ENCODE peak calls at places on chromosomes 12 and 14, in four cellular contexts. N is heart right ventricle, U is AG04449, I is endothelial cell. E is an unnamed sample.

GRCh38 chr14:77457115-77457521 is 283 bp downstream of the VIPAS39 start:
- DNase-seq in N (no peak), U (no peak), I (no peak), E (no peak)

GRCh38 chr12:122893208-122894151 is 2.4 kb downstream of the VPS37B start:
- DNase-seq in N (no peak), U (no peak), I (no peak), E (no peak)

GRCh38 chr14:104277416-104278213 is 139.2 kb downstream of the KIF26A start:
- DNase-seq in N (no peak), U (no peak), I (no peak), E (no peak)

GRCh38 chr14:61475316-61475715 is 153.9 kb downstream of the PRKCH start:
- DNase-seq in N (peak), U (no peak), I (no peak), E (no peak)

GRCh38 chr14:35944847-35945246 is 118.7 kb downstream of the BRMS1L start:
- DNase-seq in N (no peak), U (no peak), I (peak), E (no peak)

GRCh38 chr14:45085004-45085403 is 1.1 kb downstream of the PRPF39 start:
- DNase-seq in N (no peak), U (no peak), I (no peak), E (no peak)

GRCh38 chr12:65941388-65941787 is 117.1 kb downstream of the HMGA2 start:
- DNase-seq in N (no peak), U (peak), I (no peak), E (peak)

GRCh38 chr12:47094804-47095203 is 15.0 kb upstream of the AMIGO2 start:
- DNase-seq in N (no peak), U (no peak), I (no peak), E (no peak)

GRCh38 chr14:61511558-61511924 is 183.8 kb upstream of the HIF1A start:
- DNase-seq in N (no peak), U (no peak), I (no peak), E (no peak)

GRCh38 chr14:63362305-63362914 is 43.7 kb upstream of the GPHB5 start:
- DNase-seq in N (no peak), U (no peak), I (no peak), E (no peak)

GRCh38 chr14:69614592-69614991 is 3.2 kb downstream of the SUSD6 start:
- DNase-seq in N (peak), U (no peak), I (no peak), E (no peak)

GRCh38 chr12:27279836-27280235 is 35.8 kb downstream of the STK38L start:
- DNase-seq in N (no peak), U (no peak), I (no peak), E (no peak)

GRCh38 chr12:126608607-126609175 is 1543.5 kb downstream of the AACS start:
- DNase-seq in N (no peak), U (no peak), I (no peak), E (no peak)

GRCh38 chr14:50068496-50068895 is 47.9 kb downstream of the VCPKMT start:
- DNase-seq in N (no peak), U (no peak), I (no peak), E (no peak)

GRCh38 chr14:105275267-105275946 is 25.4 kb downstream of the BRF1 start:
- DNase-seq in N (no peak), U (peak), I (no peak), E (peak)

GRCh38 chr12:51362307-51362706 is 15.8 kb upstream of the CELA1 start:
- DNase-seq in N (no peak), U (no peak), I (no peak), E (no peak)

GRCh38 chr12:52186135-52186840 is 5.5 kb downstream of the KRT80 start:
- DNase-seq in N (no peak), U (peak), I (no peak), E (peak)

GRCh38 chr14:80862983-80863382 is 78.6 kb downstream of the CEP128 start:
- DNase-seq in N (no peak), U (no peak), I (no peak), E (no peak)
- TF ChIP-seq CTCF in N (no peak), U (no peak), I (no peak), E (peak)

GRCh38 chr14:52473557-52473956 is 78.7 kb downstream of the TXNDC16 start:
- DNase-seq in N (no peak), U (no peak), I (no peak), E (peak)
- TF ChIP-seq CTCF in N (peak), U (peak), I (peak), E (peak)

DNA sequence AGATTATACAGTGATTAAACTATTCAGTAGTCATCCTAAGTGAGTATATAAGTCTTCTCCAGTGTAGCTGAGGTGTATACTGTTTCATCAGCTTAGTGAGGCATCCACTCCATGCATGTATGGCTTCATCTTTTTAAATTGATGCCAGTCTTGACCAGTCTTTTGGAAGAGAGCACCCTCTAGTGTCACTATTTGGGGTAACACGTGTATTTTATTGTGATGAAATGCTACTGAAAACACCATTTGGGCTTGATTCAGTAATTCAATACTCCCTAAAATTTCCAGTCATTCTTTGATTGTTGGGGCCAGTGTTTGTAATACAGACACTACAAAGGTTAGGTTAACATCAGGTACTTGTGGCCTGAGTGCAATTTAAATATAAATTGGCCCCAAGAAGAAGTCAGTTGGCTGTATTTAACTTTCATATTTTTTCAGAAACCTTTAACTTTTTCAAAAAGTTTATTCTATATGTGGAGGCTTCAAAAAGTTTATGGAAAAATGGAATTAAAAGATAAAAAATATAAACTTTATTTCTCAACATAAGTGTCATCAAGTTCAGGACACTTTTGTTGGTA is 35.3 kb downstream of the MIPOL1 start:
- DNase-seq in N (no peak), U (peak), I (peak), E (peak)
- TF ChIP-seq CTCF in N (peak), U (peak), I (peak), E (peak)

GRCh38 chr14:53929871-53930685 is 26.5 kb downstream of the BMP4 start:
- DNase-seq in N (no peak), U (no peak), I (peak), E (no peak)
- TF ChIP-seq CTCF in N (peak), U (no peak), I (peak), E (peak)

GRCh38 chr14:34766060-34766459 is 51.7 kb upstream of the CFL2 start:
- DNase-seq in N (no peak), U (no peak), I (no peak), E (no peak)
- TF ChIP-seq CTCF in N (no peak), U (no peak), I (peak), E (no peak)

GRCh38 chr14:67900188-67900587 is 80.6 kb downstream of the RAD51B start:
- DNase-seq in N (no peak), U (no peak), I (no peak), E (no peak)
- TF ChIP-seq CTCF in N (no peak), U (no peak), I (no peak), E (no peak)